ENCODE peak calls at places on chromosome 1, in nine cellular contexts. One of them, this sample, is unnamed.

GRCh38 chr1:91513160-91513559 is 12.5 kb downstream of the CDC7 start:
- DNase-seq in pancreas: no peak
- DNase-seq in GM12891: no peak
- DNase-seq in activated T-cell treated with anti-CD3 and anti-CD28 coated beads, Interleukin-2, amount 50 U/mL, for 1 hour: no peak
- DNase-seq in HTR-8/SVneo: no peak
- DNase-seq in AG08396: no peak
- DNase-seq in cardiac fibroblast: peak
- DNase-seq in T-helper 17 cell: no peak
- DNase-seq in RWPE1: no peak
- DNase-seq in this sample: peak

GRCh38 chr1:234608720-234609527 is 1.1 kb downstream of the IRF2BP2 start:
- DNase-seq in pancreas: peak
- DNase-seq in T-helper 17 cell: peak
- DNase-seq in cardiac fibroblast: peak
- DNase-seq in RWPE1: no peak
- DNase-seq in HTR-8/SVneo: no peak
- DNase-seq in GM12891: no peak
- DNase-seq in AG08396: no peak
- DNase-seq in activated T-cell treated with anti-CD3 and anti-CD28 coated beads, Interleukin-2, amount 50 U/mL, for 1 hour: peak
- DNase-seq in this sample: peak

GRCh38 chr1:164589961-164590507 is 31.1 kb downstream of the PBX1 start:
- DNase-seq in activated T-cell treated with anti-CD3 and anti-CD28 coated beads, Interleukin-2, amount 50 U/mL, for 1 hour: no peak
- DNase-seq in GM12891: no peak
- DNase-seq in pancreas: no peak
- DNase-seq in T-helper 17 cell: no peak
- DNase-seq in cardiac fibroblast: no peak
- DNase-seq in AG08396: no peak
- DNase-seq in RWPE1: no peak
- DNase-seq in HTR-8/SVneo: no peak
- DNase-seq in this sample: no peak

GRCh38 chr1:218380125-218380977 is 35.2 kb downstream of the TGFB2 start:
- DNase-seq in pancreas: no peak
- DNase-seq in GM12891: no peak
- DNase-seq in HTR-8/SVneo: peak
- DNase-seq in cardiac fibroblast: peak
- DNase-seq in RWPE1: peak
- DNase-seq in AG08396: peak
- DNase-seq in activated T-cell treated with anti-CD3 and anti-CD28 coated beads, Interleukin-2, amount 50 U/mL, for 1 hour: no peak
- DNase-seq in T-helper 17 cell: no peak
- DNase-seq in this sample: peak

GRCh38 chr1:164440222-164440621 is 118.8 kb upstream of the PBX1 start:
- DNase-seq in T-helper 17 cell: no peak
- DNase-seq in cardiac fibroblast: peak
- DNase-seq in HTR-8/SVneo: peak
- DNase-seq in activated T-cell treated with anti-CD3 and anti-CD28 coated beads, Interleukin-2, amount 50 U/mL, for 1 hour: no peak
- DNase-seq in GM12891: no peak
- DNase-seq in RWPE1: no peak
- DNase-seq in pancreas: no peak
- DNase-seq in AG08396: peak
- DNase-seq in this sample: no peak

GRCh38 chr1:43306688-43307457 is 6.1 kb downstream of the TIE1 start:
- DNase-seq in pancreas: peak
- DNase-seq in RWPE1: no peak
- DNase-seq in AG08396: no peak
- DNase-seq in activated T-cell treated with anti-CD3 and anti-CD28 coated beads, Interleukin-2, amount 50 U/mL, for 1 hour: no peak
- DNase-seq in cardiac fibroblast: no peak
- DNase-seq in GM12891: no peak
- DNase-seq in HTR-8/SVneo: no peak
- DNase-seq in T-helper 17 cell: no peak
- DNase-seq in this sample: no peak

GRCh38 chr1:219174672-219175564 is 1.2 kb downstream of the LYPLAL1 start:
- DNase-seq in AG08396: peak
- DNase-seq in pancreas: no peak
- DNase-seq in activated T-cell treated with anti-CD3 and anti-CD28 coated beads, Interleukin-2, amount 50 U/mL, for 1 hour: peak
- DNase-seq in GM12891: no peak
- DNase-seq in HTR-8/SVneo: peak
- DNase-seq in cardiac fibroblast: peak
- DNase-seq in RWPE1: peak
- DNase-seq in T-helper 17 cell: no peak
- DNase-seq in this sample: peak

GRCh38 chr1:11245248-11245647 is 17.1 kb downstream of the MTOR start:
- DNase-seq in T-helper 17 cell: no peak
- DNase-seq in RWPE1: no peak
- DNase-seq in HTR-8/SVneo: no peak
- DNase-seq in activated T-cell treated with anti-CD3 and anti-CD28 coated beads, Interleukin-2, amount 50 U/mL, for 1 hour: no peak
- DNase-seq in AG08396: no peak
- DNase-seq in GM12891: no peak
- DNase-seq in pancreas: no peak
- DNase-seq in cardiac fibroblast: no peak
- DNase-seq in this sample: no peak

GRCh38 chr1:51484591-51484990 is 34.5 kb downstream of the EPS15 start:
- DNase-seq in pancreas: no peak
- DNase-seq in activated T-cell treated with anti-CD3 and anti-CD28 coated beads, Interleukin-2, amount 50 U/mL, for 1 hour: no peak
- DNase-seq in HTR-8/SVneo: no peak
- DNase-seq in AG08396: no peak
- DNase-seq in GM12891: no peak
- DNase-seq in cardiac fibroblast: peak
- DNase-seq in RWPE1: no peak
- DNase-seq in T-helper 17 cell: no peak
- DNase-seq in this sample: no peak

GRCh38 chr1:161379071-161379470 is 11.4 kb upstream of the CFAP126 start:
- DNase-seq in GM12891: no peak
- DNase-seq in cardiac fibroblast: no peak
- DNase-seq in HTR-8/SVneo: no peak
- DNase-seq in T-helper 17 cell: no peak
- DNase-seq in AG08396: peak
- DNase-seq in activated T-cell treated with anti-CD3 and anti-CD28 coated beads, Interleukin-2, amount 50 U/mL, for 1 hour: no peak
- DNase-seq in RWPE1: no peak
- DNase-seq in pancreas: no peak
- DNase-seq in this sample: no peak

GRCh38 chr1:172254521-172255222 is 165.8 kb upstream of the C1orf105 start:
- DNase-seq in AG08396: peak
- DNase-seq in pancreas: no peak
- DNase-seq in T-helper 17 cell: no peak
- DNase-seq in activated T-cell treated with anti-CD3 and anti-CD28 coated beads, Interleukin-2, amount 50 U/mL, for 1 hour: no peak
- DNase-seq in HTR-8/SVneo: peak
- DNase-seq in GM12891: no peak
- DNase-seq in RWPE1: peak
- DNase-seq in cardiac fibroblast: peak
- DNase-seq in this sample: peak

GRCh38 chr1:206891412-206891811 is 5.8 kb upstream of the IL24 start:
- DNase-seq in cardiac fibroblast: peak
- DNase-seq in activated T-cell treated with anti-CD3 and anti-CD28 coated beads, Interleukin-2, amount 50 U/mL, for 1 hour: no peak
- DNase-seq in T-helper 17 cell: no peak
- DNase-seq in pancreas: no peak
- DNase-seq in HTR-8/SVneo: no peak
- DNase-seq in GM12891: no peak
- DNase-seq in RWPE1: no peak
- DNase-seq in AG08396: no peak
- DNase-seq in this sample: no peak

GRCh38 chr1:179002552-179003345 is 22.9 kb upstream of the FAM20B start:
- DNase-seq in T-helper 17 cell: peak
- DNase-seq in GM12891: peak
- DNase-seq in pancreas: peak
- DNase-seq in cardiac fibroblast: peak
- DNase-seq in HTR-8/SVneo: peak
- DNase-seq in RWPE1: peak
- DNase-seq in AG08396: peak
- DNase-seq in activated T-cell treated with anti-CD3 and anti-CD28 coated beads, Interleukin-2, amount 50 U/mL, for 1 hour: peak
- DNase-seq in this sample: peak

GRCh38 chr1:118461154-118461553 is 276.1 kb upstream of the SPAG17 start:
- DNase-seq in activated T-cell treated with anti-CD3 and anti-CD28 coated beads, Interleukin-2, amount 50 U/mL, for 1 hour: no peak
- DNase-seq in T-helper 17 cell: no peak
- DNase-seq in cardiac fibroblast: no peak
- DNase-seq in pancreas: no peak
- DNase-seq in RWPE1: no peak
- DNase-seq in GM12891: no peak
- DNase-seq in AG08396: no peak
- DNase-seq in HTR-8/SVneo: no peak
- DNase-seq in this sample: no peak

GRCh38 chr1:212124891-212125582 is 89.5 kb downstream of the DTL start:
- DNase-seq in pancreas: no peak
- DNase-seq in RWPE1: no peak
- DNase-seq in activated T-cell treated with anti-CD3 and anti-CD28 coated beads, Interleukin-2, amount 50 U/mL, for 1 hour: no peak
- DNase-seq in T-helper 17 cell: no peak
- DNase-seq in GM12891: no peak
- DNase-seq in HTR-8/SVneo: no peak
- DNase-seq in cardiac fibroblast: peak
- DNase-seq in AG08396: no peak
- DNase-seq in this sample: no peak

GRCh38 chr1:2129256-2129943 is 65.2 kb downstream of the FAAP20 start:
- DNase-seq in pancreas: no peak
- DNase-seq in AG08396: no peak
- DNase-seq in activated T-cell treated with anti-CD3 and anti-CD28 coated beads, Interleukin-2, amount 50 U/mL, for 1 hour: no peak
- DNase-seq in RWPE1: no peak
- DNase-seq in cardiac fibroblast: no peak
- DNase-seq in GM12891: no peak
- DNase-seq in T-helper 17 cell: no peak
- DNase-seq in HTR-8/SVneo: no peak
- DNase-seq in this sample: no peak

GRCh38 chr1:101820080-101820479 is 176.6 kb downstream of the OLFM3 start:
- DNase-seq in cardiac fibroblast: peak
- DNase-seq in activated T-cell treated with anti-CD3 and anti-CD28 coated beads, Interleukin-2, amount 50 U/mL, for 1 hour: no peak
- DNase-seq in RWPE1: peak
- DNase-seq in AG08396: no peak
- DNase-seq in T-helper 17 cell: no peak
- DNase-seq in HTR-8/SVneo: no peak
- DNase-seq in pancreas: no peak
- DNase-seq in GM12891: no peak
- DNase-seq in this sample: peak

GRCh38 chr1:21829294-21829693 is 17.2 kb downstream of the LDLRAD2 start:
- DNase-seq in cardiac fibroblast: no peak
- DNase-seq in GM12891: no peak
- DNase-seq in HTR-8/SVneo: no peak
- DNase-seq in RWPE1: no peak
- DNase-seq in activated T-cell treated with anti-CD3 and anti-CD28 coated beads, Interleukin-2, amount 50 U/mL, for 1 hour: no peak
- DNase-seq in pancreas: peak
- DNase-seq in T-helper 17 cell: no peak
- DNase-seq in AG08396: no peak
- DNase-seq in this sample: no peak

GRCh38 chr1:8497196-8497878 is 179.4 kb downstream of the SLC45A1 start:
- DNase-seq in GM12891: no peak
- DNase-seq in AG08396: peak
- DNase-seq in cardiac fibroblast: peak
- DNase-seq in activated T-cell treated with anti-CD3 and anti-CD28 coated beads, Interleukin-2, amount 50 U/mL, for 1 hour: no peak
- DNase-seq in RWPE1: peak
- DNase-seq in T-helper 17 cell: no peak
- DNase-seq in HTR-8/SVneo: peak
- DNase-seq in pancreas: no peak
- DNase-seq in this sample: no peak

GRCh38 chr1:93489756-93490155 is 41.8 kb downstream of the FNBP1L start:
- DNase-seq in pancreas: no peak
- DNase-seq in T-helper 17 cell: no peak
- DNase-seq in activated T-cell treated with anti-CD3 and anti-CD28 coated beads, Interleukin-2, amount 50 U/mL, for 1 hour: no peak
- DNase-seq in GM12891: no peak
- DNase-seq in cardiac fibroblast: no peak
- DNase-seq in AG08396: no peak
- DNase-seq in RWPE1: no peak
- DNase-seq in HTR-8/SVneo: no peak
- DNase-seq in this sample: no peak

GRCh38 chr1:10575616-10576015 is 100.9 kb downstream of the PEX14 start:
- DNase-seq in cardiac fibroblast: peak
- DNase-seq in GM12891: no peak
- DNase-seq in pancreas: no peak
- DNase-seq in AG08396: peak
- DNase-seq in HTR-8/SVneo: peak
- DNase-seq in RWPE1: peak
- DNase-seq in activated T-cell treated with anti-CD3 and anti-CD28 coated beads, Interleukin-2, amount 50 U/mL, for 1 hour: no peak
- DNase-seq in T-helper 17 cell: no peak
- DNase-seq in this sample: peak

GRCh38 chr1:155466996-155467395 is 95.6 kb downstream of the ASH1L start:
- DNase-seq in pancreas: no peak
- DNase-seq in GM12891: no peak
- DNase-seq in RWPE1: peak
- DNase-seq in cardiac fibroblast: peak
- DNase-seq in HTR-8/SVneo: peak
- DNase-seq in T-helper 17 cell: no peak
- DNase-seq in AG08396: peak
- DNase-seq in activated T-cell treated with anti-CD3 and anti-CD28 coated beads, Interleukin-2, amount 50 U/mL, for 1 hour: no peak
- DNase-seq in this sample: peak

GRCh38 chr1:149848340-149848771 is 51.0 kb upstream of the BOLA1 start:
- DNase-seq in RWPE1: no peak
- DNase-seq in cardiac fibroblast: no peak
- DNase-seq in AG08396: peak
- DNase-seq in HTR-8/SVneo: no peak
- DNase-seq in pancreas: no peak
- DNase-seq in GM12891: no peak
- DNase-seq in activated T-cell treated with anti-CD3 and anti-CD28 coated beads, Interleukin-2, amount 50 U/mL, for 1 hour: no peak
- DNase-seq in T-helper 17 cell: no peak
- DNase-seq in this sample: no peak

GRCh38 chr1:205973377-205974232 is 29.6 kb downstream of the RAB7B start:
- DNase-seq in cardiac fibroblast: no peak
- DNase-seq in HTR-8/SVneo: no peak
- DNase-seq in RWPE1: no peak
- DNase-seq in activated T-cell treated with anti-CD3 and anti-CD28 coated beads, Interleukin-2, amount 50 U/mL, for 1 hour: no peak
- DNase-seq in T-helper 17 cell: no peak
- DNase-seq in pancreas: no peak
- DNase-seq in GM12891: no peak
- DNase-seq in AG08396: no peak
- DNase-seq in this sample: no peak

GRCh38 chr1:183612407-183612806 is 22.1 kb upstream of the NCF2 start:
- DNase-seq in HTR-8/SVneo: no peak
- DNase-seq in pancreas: no peak
- DNase-seq in T-helper 17 cell: no peak
- DNase-seq in AG08396: no peak
- DNase-seq in activated T-cell treated with anti-CD3 and anti-CD28 coated beads, Interleukin-2, amount 50 U/mL, for 1 hour: no peak
- DNase-seq in cardiac fibroblast: no peak
- DNase-seq in RWPE1: no peak
- DNase-seq in GM12891: no peak
- DNase-seq in this sample: no peak

GRCh38 chr1:34113362-34113761 is 51.7 kb downstream of the CSMD2 start:
- DNase-seq in HTR-8/SVneo: no peak
- DNase-seq in T-helper 17 cell: no peak
- DNase-seq in RWPE1: no peak
- DNase-seq in pancreas: no peak
- DNase-seq in GM12891: no peak
- DNase-seq in AG08396: no peak
- DNase-seq in cardiac fibroblast: no peak
- DNase-seq in activated T-cell treated with anti-CD3 and anti-CD28 coated beads, Interleukin-2, amount 50 U/mL, for 1 hour: no peak
- DNase-seq in this sample: no peak

GRCh38 chr1:185474440-185475149 is 157.6 kb upstream of the IVNS1ABP start:
- DNase-seq in GM12891: no peak
- DNase-seq in HTR-8/SVneo: no peak
- DNase-seq in cardiac fibroblast: no peak
- DNase-seq in pancreas: no peak
- DNase-seq in activated T-cell treated with anti-CD3 and anti-CD28 coated beads, Interleukin-2, amount 50 U/mL, for 1 hour: no peak
- DNase-seq in T-helper 17 cell: no peak
- DNase-seq in RWPE1: no peak
- DNase-seq in AG08396: no peak
- DNase-seq in this sample: no peak